ENCODE peak calls at places on chromosomes 13 and 19, in eight cellular contexts. F, E, K, S, Y, J, A and M are unnamed samples.

GRCh38 chr19:46902402-46902766 is 41.6 kb downstream of the ARHGAP35 start:
- DNase-seq in F (no peak), E (no peak), K (no peak), S (peak; percentile 33), Y (no peak), J (no peak), A (no peak), M (peak; percentile 81)

GRCh38 chr13:78609464-78610205 is 6.3 kb upstream of the POU4F1 start:
- DNase-seq in F (no peak), E (no peak), K (no peak), S (no peak), Y (peak; percentile 27), J (no peak), A (no peak), M (no peak)

GRCh38 chr19:45251452-45252354 is 632 bp downstream of the MARK4 start:
- DNase-seq in F (no peak), E (no peak), K (no peak), S (no peak), Y (no peak), J (peak; percentile 12), A (peak; percentile 35), M (peak; percentile 40)

GRCh38 chr19:13859361-13859880 is 17.5 kb upstream of the NANOS3 start:
- DNase-seq in F (no peak), E (no peak), K (no peak), S (no peak), Y (no peak), J (no peak), A (peak; percentile 57), M (no peak)

GRCh38 chr19:21256722-21257121 is 72.5 kb downstream of the ZNF708 start:
- DNase-seq in F (no peak), E (no peak), K (peak; percentile 36), S (no peak), Y (peak; percentile 20), J (no peak), A (peak; percentile 6), M (peak; percentile 4)

GRCh38 chr13:113802090-113802531 is 43.1 kb downstream of the TMEM255B start:
- DNase-seq in F (peak; percentile 39), E (no peak), K (no peak), S (peak; percentile 43), Y (peak; percentile 15), J (no peak), A (peak; percentile 83), M (peak; percentile 71)

GRCh38 chr19:1170938-1171754 is 2.9 kb downstream of the SBNO2 start:
- DNase-seq in F (no peak), E (no peak), K (no peak), S (no peak), Y (no peak), J (no peak), A (no peak), M (no peak)

GRCh38 chr19:51259348-51260245 is 8.7 kb downstream of the SIGLECL1 start:
- DNase-seq in F (no peak), E (peak; percentile 3), K (peak; percentile 21), S (peak; percentile 19), Y (peak; percentile 43), J (peak; percentile 34), A (peak; percentile 51), M (peak; percentile 46)

GRCh38 chr19:21604351-21604926 is 99.0 kb downstream of the ZNF429 start:
- DNase-seq in F (no peak), E (peak; percentile 50), K (no peak), S (no peak), Y (no peak), J (no peak), A (peak; percentile 47), M (peak; percentile 16)

GRCh38 chr19:39293394-39293793 is 2.8 kb upstream of the IFNL1 start:
- DNase-seq in F (no peak), E (no peak), K (no peak), S (no peak), Y (no peak), J (no peak), A (no peak), M (no peak)

GRCh38 chr13:40334616-40335015 is 331.8 kb downstream of the FOXO1 start:
- DNase-seq in F (no peak), E (no peak), K (no peak), S (no peak), Y (no peak), J (no peak), A (no peak), M (no peak)

GRCh38 chr13:23695196-23695595 is 125.0 kb downstream of the TNFRSF19 start:
- DNase-seq in F (no peak), E (no peak), K (no peak), S (no peak), Y (no peak), J (no peak), A (no peak), M (no peak)

GRCh38 chr13:51330741-51331140 is 8.8 kb upstream of the SERPINE3 start:
- DNase-seq in F (no peak), E (no peak), K (no peak), S (no peak), Y (no peak), J (no peak), A (peak; percentile 64), M (no peak)

GRCh38 chr19:19652482-19653295 is 9.2 kb upstream of the GMIP start:
- DNase-seq in F (no peak), E (no peak), K (no peak), S (no peak), Y (no peak), J (no peak), A (peak; percentile 13), M (no peak)

GRCh38 chr13:112881656-112882554 is 87.1 kb upstream of the MCF2L start:
- DNase-seq in F (no peak), E (no peak), K (no peak), S (no peak), Y (no peak), J (no peak), A (no peak), M (no peak)

GRCh38 chr13:44576396-44577235 is 486 bp upstream of the TSC22D1 start:
- DNase-seq in F (no peak), E (peak; percentile 30), K (no peak), S (no peak), Y (no peak), J (peak; percentile 39), A (no peak), M (peak; percentile 13)

GRCh38 chr13:113981201-113981605 is 7.3 kb upstream of the C13orf46 start:
- DNase-seq in F (no peak), E (no peak), K (peak; percentile 13), S (peak; percentile 88), Y (peak; percentile 9), J (no peak), A (no peak), M (peak; percentile 59)

GRCh38 chr13:114068723-114069322 is 63.6 kb downstream of the RASA3 start:
- DNase-seq in F (peak; percentile 24), E (no peak), K (peak; percentile 49), S (no peak), Y (no peak), J (no peak), A (peak; percentile 83), M (no peak)

GRCh38 chr19:4018775-4019504 is 11.4 kb downstream of the PIAS4 start:
- DNase-seq in F (no peak), E (no peak), K (no peak), S (no peak), Y (no peak), J (no peak), A (no peak), M (no peak)

GRCh38 chr19:4343056-4343844 is at the start of gene MPND:
- DNase-seq in F (peak; percentile 39), E (peak; percentile 95), K (peak; percentile 86), S (peak; percentile 90), Y (peak; percentile 47), J (peak; percentile 97), A (peak; percentile 81), M (peak; percentile 76)

GRCh38 chr13:39463611-39464010 is 139.4 kb downstream of the LHFPL6 start:
- DNase-seq in F (no peak), E (no peak), K (no peak), S (no peak), Y (no peak), J (no peak), A (no peak), M (no peak)